ENCODE peak calls at places on chromosomes 1 and 21, in five cellular contexts. O is sigmoid colon, C is AG04449, J is mammary epithelial cell, Q is tibial artery. M is an unnamed sample.

GRCh38 chr1:64171797-64172281 is 31.6 kb upstream of the UBE2U start:
- DNase-seq in O (no peak), C (peak), J (peak), Q (no peak), M (no peak)

GRCh38 chr1:168755800-168756418 is 26.9 kb upstream of the DPT start:
- DNase-seq in O (no peak), C (no peak), J (no peak), Q (no peak), M (no peak)

GRCh38 chr1:216705686-216706085 is 17.5 kb downstream of the ESRRG start:
- DNase-seq in O (no peak), C (no peak), J (no peak), Q (no peak), M (no peak)

GRCh38 chr1:157377216-157377821 is 175.0 kb downstream of the FCRL5 start:
- DNase-seq in O (no peak), C (no peak), J (peak), Q (no peak), M (peak)

GRCh38 chr1:37033355-37034291 is 692 bp downstream of the GRIK3 start:
- DNase-seq in O (no peak), C (no peak), J (no peak), Q (no peak), M (no peak)

GRCh38 chr1:46181343-46182260 is 5.3 kb upstream of the P3R3URF start:
- DNase-seq in O (no peak), C (no peak), J (peak), Q (no peak), M (peak)

GRCh38 chr1:45246760-45247159 is 40.4 kb upstream of the ZSWIM5 start:
- DNase-seq in O (no peak), C (peak), J (peak), Q (no peak), M (peak)

GRCh38 chr1:29971703-29972102 is 735.4 kb downstream of the PTPRU start:
- DNase-seq in O (no peak), C (no peak), J (no peak), Q (no peak), M (no peak)

GRCh38 chr1:118049981-118050380 is 120.4 kb downstream of the WDR3 start:
- DNase-seq in O (no peak), C (no peak), J (no peak), Q (no peak), M (no peak)

GRCh38 chr1:236287757-236288619 is 6.2 kb upstream of the ERO1B start:
- DNase-seq in O (peak), C (no peak), J (no peak), Q (no peak), M (no peak)

GRCh38 chr21:27703806-27704205 is 736.9 kb upstream of the ADAMTS5 start:
- DNase-seq in O (no peak), C (no peak), J (no peak), Q (no peak), M (peak)

GRCh38 chr1:48611841-48612240 is 139.8 kb upstream of the SPATA6 start:
- DNase-seq in O (no peak), C (no peak), J (no peak), Q (no peak), M (no peak)

GRCh38 chr1:218374401-218374848 is 29.3 kb downstream of the TGFB2 start:
- DNase-seq in O (no peak), C (no peak), J (no peak), Q (no peak), M (no peak)

GRCh38 chr1:53738205-53739108 is 507 bp downstream of the GLIS1 start:
- DNase-seq in O (no peak), C (no peak), J (peak), Q (no peak), M (no peak)

GRCh38 chr1:235298772-235299513 is 29.0 kb downstream of the ARID4B start:
- DNase-seq in O (no peak), C (no peak), J (no peak), Q (no peak), M (no peak)

GRCh38 chr1:223761416-223761815 is 49.1 kb downstream of the CAPN2 start:
- DNase-seq in O (peak), C (no peak), J (no peak), Q (no peak), M (no peak)

GRCh38 chr1:89274431-89274857 is 1.8 kb upstream of the GBP5 start:
- DNase-seq in O (no peak), C (no peak), J (peak), Q (no peak), M (peak)

GRCh38 chr1:117607471-117607870 is 1.6 kb downstream of the TENT5C start:
- DNase-seq in O (no peak), C (no peak), J (peak), Q (no peak), M (no peak)

GRCh38 chr1:66606359-66607142 is 72.6 kb downstream of the SGIP1 start:
- DNase-seq in O (no peak), C (no peak), J (no peak), Q (no peak), M (no peak)

GRCh38 chr1:108121361-108122143 is 78.6 kb downstream of the SLC25A24 start:
- DNase-seq in O (no peak), C (no peak), J (no peak), Q (no peak), M (no peak)

GRCh38 chr1:160618763-160619274 is 28.0 kb downstream of the SLAMF1 start:
- DNase-seq in O (no peak), C (no peak), J (no peak), Q (no peak), M (no peak)

GRCh38 chr1:93324486-93325464 is 20.9 kb upstream of the DR1 start:
- DNase-seq in O (no peak), C (peak), J (peak), Q (no peak), M (no peak)

GRCh38 chr1:112515311-112516009 is 6.7 kb downstream of the WNT2B start:
- DNase-seq in O (no peak), C (no peak), J (no peak), Q (no peak), M (peak)

GRCh38 chr1:14369526-14370213 is 228.8 kb upstream of the KAZN start:
- DNase-seq in O (no peak), C (no peak), J (no peak), Q (no peak), M (no peak)

GRCh38 chr1:192788184-192788583 is 20.7 kb upstream of the RGS2 start:
- DNase-seq in O (peak), C (peak), J (no peak), Q (peak), M (no peak)

GRCh38 chr1:3555131-3555920 is 56.0 kb downstream of the MEGF6 start:
- DNase-seq in O (no peak), C (no peak), J (no peak), Q (no peak), M (no peak)

GRCh38 chr1:89604414-89604735 is 28.5 kb upstream of the LRRC8C start:
- DNase-seq in O (no peak), C (no peak), J (peak), Q (no peak), M (no peak)

GRCh38 chr1:80472145-80472544 is 1328.6 kb upstream of the ADGRL2 start:
- DNase-seq in O (no peak), C (no peak), J (no peak), Q (no peak), M (no peak)

GRCh38 chr1:166040223-166040622 is 126.6 kb downstream of the FAM78B start:
- DNase-seq in O (no peak), C (no peak), J (no peak), Q (no peak), M (no peak)

GRCh38 chr1:33866286-33866685 is 2.4 kb downstream of the HMGB4 start:
- DNase-seq in O (no peak), C (no peak), J (no peak), Q (no peak), M (peak)

GRCh38 chr1:64082459-64082858 is 121.0 kb upstream of the UBE2U start:
- DNase-seq in O (no peak), C (peak), J (peak), Q (no peak), M (no peak)

GRCh38 chr1:72007312-72007711 is 275.0 kb downstream of the NEGR1 start:
- DNase-seq in O (no peak), C (no peak), J (no peak), Q (no peak), M (no peak)

DNA sequence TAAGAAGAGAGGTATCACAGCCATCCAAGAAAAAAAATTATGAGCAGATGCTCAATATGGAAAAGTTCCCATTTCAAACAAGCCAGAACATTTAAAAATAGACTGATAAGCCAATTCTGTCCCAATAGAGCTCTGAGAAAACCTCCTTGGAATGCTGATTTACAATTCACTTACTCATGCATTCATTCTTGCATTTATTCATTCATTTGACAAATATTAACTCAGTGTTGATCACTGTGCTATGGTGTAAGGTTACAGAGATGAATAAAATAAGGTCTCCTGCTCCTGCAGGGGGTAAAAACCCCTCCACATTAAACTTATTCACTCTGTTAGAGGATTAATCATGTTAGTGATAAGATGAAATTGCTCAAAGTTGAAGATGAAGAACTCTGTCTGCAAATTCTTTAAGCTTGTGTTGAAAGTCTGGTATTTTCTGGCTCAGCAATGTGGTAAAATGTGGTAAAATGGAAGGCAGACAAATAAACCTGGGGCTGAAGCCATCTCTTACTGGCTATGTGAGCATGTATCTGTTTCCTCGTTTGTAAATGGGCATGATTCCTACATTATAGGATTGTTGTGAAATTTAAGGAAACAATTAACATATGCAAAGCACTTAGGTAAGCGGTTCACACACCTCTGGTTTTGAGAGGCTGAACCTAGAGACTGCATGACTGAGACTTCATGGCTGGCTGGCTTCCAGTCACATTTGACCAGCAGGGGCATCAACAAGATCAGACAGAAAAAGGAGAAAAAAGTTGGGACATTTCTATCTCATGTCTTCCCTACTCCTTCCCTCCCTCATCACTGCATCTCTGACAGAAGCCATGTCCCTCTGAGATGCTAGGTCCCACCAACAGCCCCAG is 45.0 kb upstream of the DAB1 start:
- DNase-seq in O (no peak), C (peak), J (no peak), Q (no peak), M (peak)
- TF ChIP-seq CTCF in O (no peak), C (no peak), J (no peak), Q (no peak), M (peak)

DNA sequence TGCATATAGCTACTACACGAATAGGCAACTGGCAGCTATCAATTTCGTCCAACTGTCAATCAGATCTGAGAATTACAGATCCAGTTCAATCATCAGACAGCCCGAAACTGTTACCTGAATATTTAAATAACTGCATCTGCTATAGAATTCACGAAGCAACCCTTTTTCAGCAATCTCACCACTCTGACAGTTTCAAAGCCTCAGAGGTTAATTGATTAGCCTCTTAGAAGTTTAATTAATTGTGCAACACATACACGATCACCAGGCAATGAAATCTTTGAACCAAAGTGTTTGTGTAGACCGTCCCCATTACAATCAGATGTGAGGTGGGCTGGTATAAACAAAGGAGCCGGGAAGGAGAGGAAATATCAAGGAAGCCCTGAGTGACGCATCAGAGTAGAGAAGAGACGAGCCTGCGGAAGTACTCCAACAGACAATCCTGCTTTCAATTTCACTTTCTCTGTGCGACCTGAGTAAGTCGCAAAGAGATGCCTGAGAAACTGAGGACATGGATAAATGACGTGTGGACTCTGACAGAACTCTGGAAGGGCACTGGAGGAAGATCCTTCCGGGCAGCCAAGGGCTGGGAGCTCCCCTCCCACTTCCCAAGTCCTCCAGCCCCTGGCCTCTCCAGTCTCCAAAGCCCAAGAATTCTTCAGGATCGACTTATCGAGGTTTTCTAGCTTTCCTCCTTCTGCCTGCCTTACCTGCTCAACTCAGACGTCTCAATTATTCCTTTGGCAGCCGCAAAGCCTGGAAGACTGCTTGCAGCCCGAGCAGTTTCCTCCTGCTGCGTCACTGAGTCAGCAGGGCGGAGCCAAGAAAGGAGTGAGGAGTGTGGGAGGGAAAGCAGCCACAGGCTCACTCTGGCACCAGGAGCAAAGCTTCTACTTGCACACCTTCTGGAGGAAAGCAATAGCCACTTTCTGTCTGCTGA is at the start of gene RNASEL:
- DNase-seq in O (peak), C (no peak), J (peak), Q (peak), M (peak)
- TF ChIP-seq CTCF in O (no peak), C (no peak), J (no peak), Q (no peak), M (no peak)

GRCh38 chr1:241896670-241896962 is 48.6 kb downstream of the EXO1 start:
- DNase-seq in O (no peak), C (no peak), J (no peak), Q (no peak), M (no peak)
- TF ChIP-seq CTCF in O (no peak), C (no peak), J (no peak), Q (no peak), M (no peak)

GRCh38 chr1:116359871-116360270 is 13.2 kb upstream of the ATP1A1 start:
- DNase-seq in O (no peak), C (no peak), J (no peak), Q (no peak), M (no peak)

GRCh38 chr1:116361648-116362047 is 11.4 kb upstream of the ATP1A1 start:
- DNase-seq in O (no peak), C (no peak), J (no peak), Q (no peak), M (no peak)

GRCh38 chr1:116359060-116359830 is 13.8 kb upstream of the ATP1A1 start:
- DNase-seq in O (no peak), C (no peak), J (peak), Q (no peak), M (no peak)

GRCh38 chr1:116362050-116362449 is 11.0 kb upstream of the ATP1A1 start:
- DNase-seq in O (no peak), C (no peak), J (no peak), Q (no peak), M (no peak)

GRCh38 chr1:116360435-116361173 is 12.4 kb upstream of the ATP1A1 start:
- DNase-seq in O (no peak), C (no peak), J (no peak), Q (no peak), M (no peak)
- TF ChIP-seq CTCF in O (no peak), C (no peak), J (peak), Q (peak), M (peak)

DNA sequence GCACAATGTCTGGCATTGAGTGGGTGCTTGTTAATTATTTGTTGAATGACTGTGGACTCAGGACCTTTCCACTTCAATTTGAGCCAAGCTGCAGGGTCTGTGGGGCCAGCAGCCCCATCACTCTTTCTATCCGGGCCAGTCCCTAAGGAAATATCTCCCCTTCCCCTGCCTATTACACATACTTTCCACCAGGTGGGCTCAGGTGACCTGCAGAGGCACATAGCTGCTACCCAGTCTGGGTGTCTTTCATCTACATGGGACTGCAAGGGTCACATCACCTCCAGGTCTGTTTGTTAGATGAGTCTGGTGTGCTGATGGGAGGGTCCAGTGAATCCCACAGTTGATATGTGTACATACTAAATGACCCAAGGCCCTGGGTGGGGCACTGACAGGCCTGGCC is 59.6 kb upstream of the KDM4A start:
- DNase-seq in O (no peak), C (no peak), J (no peak), Q (no peak), M (no peak)
- TF ChIP-seq CTCF in O (no peak), C (no peak), J (peak), Q (no peak), M (no peak)

GRCh38 chr1:177932123-177932522 is 37.7 kb downstream of the SEC16B start:
- DNase-seq in O (no peak), C (no peak), J (no peak), Q (no peak), M (no peak)

GRCh38 chr1:177926201-177926600 is 43.7 kb downstream of the SEC16B start:
- DNase-seq in O (no peak), C (no peak), J (no peak), Q (no peak), M (no peak)

GRCh38 chr1:177925006-177925405 is 44.9 kb downstream of the SEC16B start:
- DNase-seq in O (no peak), C (no peak), J (no peak), Q (no peak), M (no peak)

GRCh38 chr1:177927021-177927596 is 42.7 kb downstream of the SEC16B start:
- DNase-seq in O (no peak), C (peak), J (peak), Q (no peak), M (peak)

GRCh38 chr1:177928194-177928593 is 41.7 kb downstream of the SEC16B start:
- DNase-seq in O (no peak), C (no peak), J (peak), Q (no peak), M (no peak)
- TF ChIP-seq CTCF in O (no peak), C (peak), J (peak), Q (no peak), M (peak)

DNA sequence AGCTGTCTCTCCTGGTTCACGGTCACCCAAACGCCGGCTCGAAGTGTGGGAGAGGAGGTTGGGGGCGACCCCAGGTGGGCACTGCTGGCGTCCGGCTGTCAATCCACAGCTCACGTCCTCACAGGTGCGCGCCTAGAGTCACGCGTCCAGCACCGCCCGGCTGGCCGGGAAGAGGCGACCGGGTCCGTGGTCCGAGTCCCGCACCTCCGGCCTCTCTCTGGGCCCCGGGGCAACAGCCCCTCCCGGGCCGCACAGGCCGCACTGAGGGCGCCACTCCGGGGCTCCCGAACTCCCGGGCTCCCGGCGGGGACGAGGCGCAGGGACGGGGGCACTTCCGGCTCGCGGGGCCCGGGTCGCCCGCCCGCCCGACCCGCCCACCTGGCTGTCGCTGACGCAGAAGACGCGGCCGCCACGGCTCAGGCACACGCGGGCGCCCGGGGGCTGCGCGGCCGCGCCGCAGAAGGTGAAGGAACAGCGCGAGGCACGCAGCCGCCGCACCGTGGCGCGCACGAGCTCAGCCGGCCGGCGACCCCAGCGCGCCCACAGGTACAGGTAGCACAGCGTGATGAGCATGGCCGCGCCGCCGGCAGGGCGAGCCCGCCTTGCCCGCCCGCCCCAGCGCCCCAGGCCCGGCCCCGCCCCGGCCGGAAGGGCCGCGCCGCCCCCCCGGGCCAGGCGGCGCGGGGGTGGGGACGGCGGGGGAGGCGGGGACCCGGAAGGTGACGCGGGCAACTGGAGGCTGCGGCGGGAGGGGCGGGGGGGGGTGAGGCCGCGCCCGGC is at the start of gene HLCS:
- DNase-seq in O (peak), C (no peak), J (peak), Q (peak), M (no peak)
- TF ChIP-seq CTCF in O (no peak), C (peak), J (peak), Q (peak), M (peak)

GRCh38 chr1:200676829-200677228 is 7.1 kb upstream of the DDX59 start:
- DNase-seq in O (no peak), C (no peak), J (no peak), Q (no peak), M (no peak)
- TF ChIP-seq CTCF in O (no peak), C (no peak), J (no peak), Q (no peak), M (no peak)